ENCODE peak calls at places on chromosome 10, in six cellular contexts. One of them, this sample, is unnamed.

GRCh38 chr10:7908541-7909210 is 90.4 kb downstream of the TAF3 start:
- DNase-seq in cardiac muscle cell: no peak
- DNase-seq in A549: no peak
- DNase-seq in lung: no peak
- DNase-seq in left ventricle myocardium inferior: no peak
- DNase-seq in GM12864: no peak
- DNase-seq in this sample: no peak

GRCh38 chr10:74704629-74705360 is 121.6 kb upstream of the KAT6B start:
- DNase-seq in cardiac muscle cell: no peak
- DNase-seq in A549: no peak
- DNase-seq in lung: no peak
- DNase-seq in left ventricle myocardium inferior: no peak
- DNase-seq in GM12864: no peak
- DNase-seq in this sample: peak

GRCh38 chr10:71316081-71316785 is 2.8 kb upstream of the SLC29A3 start:
- DNase-seq in cardiac muscle cell: no peak
- DNase-seq in A549: no peak
- DNase-seq in lung: no peak
- DNase-seq in left ventricle myocardium inferior: no peak
- DNase-seq in GM12864: no peak
- DNase-seq in this sample: no peak

GRCh38 chr10:86107131-86107530 is 259.5 kb downstream of the GRID1 start:
- DNase-seq in cardiac muscle cell: no peak
- DNase-seq in A549: no peak
- DNase-seq in lung: no peak
- DNase-seq in left ventricle myocardium inferior: no peak
- DNase-seq in GM12864: no peak
- DNase-seq in this sample: no peak

GRCh38 chr10:72109619-72110215 is 21.4 kb upstream of the SPOCK2 start:
- DNase-seq in cardiac muscle cell: no peak
- DNase-seq in A549: no peak
- DNase-seq in lung: no peak
- DNase-seq in left ventricle myocardium inferior: no peak
- DNase-seq in GM12864: no peak
- DNase-seq in this sample: no peak

GRCh38 chr10:79159785-79160184 is 91.0 kb downstream of the ZMIZ1 start:
- DNase-seq in cardiac muscle cell: peak
- DNase-seq in A549: no peak
- DNase-seq in lung: no peak
- DNase-seq in left ventricle myocardium inferior: peak
- DNase-seq in GM12864: no peak
- DNase-seq in this sample: peak

GRCh38 chr10:22319559-22320558 is 1.0 kb upstream of the BMI1 start:
- DNase-seq in cardiac muscle cell: no peak
- DNase-seq in A549: no peak
- DNase-seq in lung: no peak
- DNase-seq in left ventricle myocardium inferior: no peak
- DNase-seq in GM12864: no peak
- DNase-seq in this sample: no peak

GRCh38 chr10:32972454-32972853 is 14.4 kb upstream of the ITGB1 start:
- DNase-seq in cardiac muscle cell: no peak
- DNase-seq in A549: peak
- DNase-seq in lung: no peak
- DNase-seq in left ventricle myocardium inferior: no peak
- DNase-seq in GM12864: no peak
- DNase-seq in this sample: no peak

GRCh38 chr10:53491774-53492173 is 719.2 kb upstream of the MBL2 start:
- DNase-seq in cardiac muscle cell: no peak
- DNase-seq in A549: no peak
- DNase-seq in lung: no peak
- DNase-seq in left ventricle myocardium inferior: no peak
- DNase-seq in GM12864: no peak
- DNase-seq in this sample: no peak

GRCh38 chr10:124417846-124418725 is 637 bp downstream of the OAT start:
- DNase-seq in cardiac muscle cell: peak
- DNase-seq in A549: peak
- DNase-seq in lung: peak
- DNase-seq in left ventricle myocardium inferior: peak
- DNase-seq in GM12864: no peak
- DNase-seq in this sample: peak

GRCh38 chr10:80204801-80205477 is 398 bp downstream of the ANXA11 start:
- DNase-seq in cardiac muscle cell: peak
- DNase-seq in A549: no peak
- DNase-seq in lung: no peak
- DNase-seq in left ventricle myocardium inferior: peak
- DNase-seq in GM12864: no peak
- DNase-seq in this sample: peak

GRCh38 chr10:100728928-100729876 is 16.2 kb upstream of the PAX2 start:
- DNase-seq in cardiac muscle cell: peak
- DNase-seq in A549: peak
- DNase-seq in lung: no peak
- DNase-seq in left ventricle myocardium inferior: no peak
- DNase-seq in GM12864: no peak
- DNase-seq in this sample: peak

GRCh38 chr10:75042292-75042974 is 69.0 kb upstream of the SAMD8 start:
- DNase-seq in cardiac muscle cell: peak
- DNase-seq in A549: no peak
- DNase-seq in lung: no peak
- DNase-seq in left ventricle myocardium inferior: no peak
- DNase-seq in GM12864: no peak
- DNase-seq in this sample: peak

GRCh38 chr10:91163269-91163708 is 57.2 kb upstream of the PCGF5 start:
- DNase-seq in cardiac muscle cell: peak
- DNase-seq in A549: peak
- DNase-seq in lung: peak
- DNase-seq in left ventricle myocardium inferior: peak
- DNase-seq in GM12864: no peak
- DNase-seq in this sample: peak

GRCh38 chr10:128543186-128543585 is 417.0 kb upstream of the MKI67 start:
- DNase-seq in cardiac muscle cell: no peak
- DNase-seq in A549: no peak
- DNase-seq in lung: no peak
- DNase-seq in left ventricle myocardium inferior: no peak
- DNase-seq in GM12864: no peak
- DNase-seq in this sample: no peak

GRCh38 chr10:86653379-86653778 is 968 bp upstream of the OPN4 start:
- DNase-seq in cardiac muscle cell: no peak
- DNase-seq in A549: no peak
- DNase-seq in lung: no peak
- DNase-seq in left ventricle myocardium inferior: no peak
- DNase-seq in GM12864: no peak
- DNase-seq in this sample: no peak

GRCh38 chr10:111875760-111876159 is 307.8 kb downstream of the GPAM start:
- DNase-seq in cardiac muscle cell: no peak
- DNase-seq in A549: no peak
- DNase-seq in lung: no peak
- DNase-seq in left ventricle myocardium inferior: no peak
- DNase-seq in GM12864: no peak
- DNase-seq in this sample: no peak

GRCh38 chr10:99785646-99786045 is 3.2 kb downstream of the ABCC2 start:
- DNase-seq in cardiac muscle cell: no peak
- DNase-seq in A549: no peak
- DNase-seq in lung: no peak
- DNase-seq in left ventricle myocardium inferior: no peak
- DNase-seq in GM12864: no peak
- DNase-seq in this sample: no peak

GRCh38 chr10:34922138-34922537 is 107.0 kb upstream of the PARD3 start:
- DNase-seq in cardiac muscle cell: no peak
- DNase-seq in A549: no peak
- DNase-seq in lung: no peak
- DNase-seq in left ventricle myocardium inferior: no peak
- DNase-seq in GM12864: no peak
- DNase-seq in this sample: peak

GRCh38 chr10:23530079-23530478 is 91.2 kb downstream of the OTUD1 start:
- DNase-seq in cardiac muscle cell: no peak
- DNase-seq in A549: no peak
- DNase-seq in lung: no peak
- DNase-seq in left ventricle myocardium inferior: no peak
- DNase-seq in GM12864: no peak
- DNase-seq in this sample: peak

GRCh38 chr10:49488056-49488455 is 50.9 kb downstream of the ERCC6 start:
- DNase-seq in cardiac muscle cell: no peak
- DNase-seq in A549: no peak
- DNase-seq in lung: no peak
- DNase-seq in left ventricle myocardium inferior: no peak
- DNase-seq in GM12864: no peak
- DNase-seq in this sample: no peak

GRCh38 chr10:60914676-60915075 is 29.3 kb downstream of the RHOBTB1 start:
- DNase-seq in cardiac muscle cell: no peak
- DNase-seq in A549: no peak
- DNase-seq in lung: no peak
- DNase-seq in left ventricle myocardium inferior: no peak
- DNase-seq in GM12864: no peak
- DNase-seq in this sample: peak

GRCh38 chr10:80205478-80206276 is at the start of gene ANXA11:
- DNase-seq in cardiac muscle cell: peak
- DNase-seq in A549: peak
- DNase-seq in lung: peak
- DNase-seq in left ventricle myocardium inferior: peak
- DNase-seq in GM12864: peak
- DNase-seq in this sample: peak

DNA sequence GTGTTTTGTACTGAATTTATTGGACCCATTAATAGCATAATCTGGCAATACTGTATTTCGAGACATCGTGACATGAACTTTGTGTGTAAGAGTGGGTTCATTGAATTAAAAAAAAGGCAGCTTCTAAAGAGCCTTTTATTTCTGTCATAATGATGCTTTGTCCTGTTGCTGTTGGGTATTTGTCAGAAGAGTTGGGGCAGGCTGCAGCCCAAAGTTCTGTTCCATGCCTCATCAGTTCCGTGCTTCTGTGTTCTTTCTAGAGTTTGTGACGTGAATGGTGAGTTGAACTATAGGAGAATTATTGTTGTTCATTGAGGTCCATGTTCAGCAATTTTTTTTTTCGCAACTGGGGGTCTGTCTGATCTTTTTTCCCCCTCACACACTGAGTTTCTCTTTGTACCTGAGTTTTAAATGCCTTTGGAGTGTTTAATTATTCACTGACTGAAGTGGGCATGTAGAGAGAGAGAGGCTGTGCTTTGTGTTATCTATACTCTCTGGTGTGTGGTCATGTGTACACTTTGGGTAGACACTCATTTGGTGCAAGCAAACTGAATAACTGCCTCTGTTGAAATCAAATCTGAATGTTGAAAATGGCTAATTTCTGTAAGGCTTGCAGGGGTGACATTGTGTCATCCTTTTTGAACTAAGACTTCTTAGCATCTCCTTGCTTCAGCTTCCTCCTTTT is 69.8 kb downstream of the ADD3 start:
- DNase-seq in cardiac muscle cell: no peak
- DNase-seq in A549: no peak
- DNase-seq in lung: no peak
- DNase-seq in left ventricle myocardium inferior: no peak
- DNase-seq in GM12864: no peak
- DNase-seq in this sample: no peak
- H3K4me3 ChIP-seq in cardiac muscle cell: no peak
- H3K4me3 ChIP-seq in A549: no peak
- H3K4me3 ChIP-seq in lung: no peak
- H3K4me3 ChIP-seq in left ventricle myocardium inferior: peak
- H3K4me3 ChIP-seq in GM12864: peak
- H3K4me3 ChIP-seq in this sample: peak

DNA sequence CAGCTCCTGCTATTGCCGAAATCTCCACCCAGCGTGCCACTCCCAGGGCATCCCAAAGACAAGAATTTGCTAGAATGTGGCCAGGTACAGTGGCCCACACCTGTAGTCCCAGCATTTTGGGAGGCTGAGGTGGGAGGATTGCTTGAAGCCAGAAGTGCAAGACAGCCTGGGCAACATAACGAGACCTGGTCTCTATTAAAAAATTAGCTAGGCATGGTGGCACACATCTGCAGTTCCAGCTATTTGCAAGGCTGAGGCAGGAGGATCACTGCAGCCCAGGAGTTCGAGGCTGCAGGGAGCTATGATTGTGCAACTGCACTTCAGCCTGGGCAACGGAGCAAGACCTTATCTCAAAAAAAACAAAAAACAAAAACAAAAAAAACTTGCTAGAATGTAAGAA is 73.3 kb upstream of the LYZL2 start:
- DNase-seq in cardiac muscle cell: no peak
- DNase-seq in A549: no peak
- DNase-seq in lung: no peak
- DNase-seq in left ventricle myocardium inferior: no peak
- DNase-seq in GM12864: no peak
- DNase-seq in this sample: no peak
- TF ChIP-seq CTCF in cardiac muscle cell: no peak
- TF ChIP-seq CTCF in A549: no peak
- TF ChIP-seq CTCF in lung: no peak
- TF ChIP-seq CTCF in left ventricle myocardium inferior: no peak
- TF ChIP-seq CTCF in GM12864: no peak
- TF ChIP-seq CTCF in this sample: no peak

GRCh38 chr10:4082851-4083250 is 297.8 kb upstream of the KLF6 start:
- DNase-seq in cardiac muscle cell: no peak
- DNase-seq in A549: no peak
- DNase-seq in lung: no peak
- DNase-seq in left ventricle myocardium inferior: no peak
- DNase-seq in GM12864: no peak
- DNase-seq in this sample: no peak
- H3K4me3 ChIP-seq in cardiac muscle cell: no peak
- H3K4me3 ChIP-seq in A549: no peak
- H3K4me3 ChIP-seq in lung: no peak
- H3K4me3 ChIP-seq in left ventricle myocardium inferior: no peak
- H3K4me3 ChIP-seq in GM12864: no peak
- H3K4me3 ChIP-seq in this sample: no peak

GRCh38 chr10:58394471-58394870 is 9.3 kb downstream of the TFAM start:
- DNase-seq in cardiac muscle cell: no peak
- DNase-seq in A549: no peak
- DNase-seq in lung: no peak
- DNase-seq in left ventricle myocardium inferior: no peak
- DNase-seq in GM12864: no peak
- DNase-seq in this sample: no peak

GRCh38 chr10:58389024-58389423 is 3.8 kb downstream of the TFAM start:
- DNase-seq in cardiac muscle cell: no peak
- DNase-seq in A549: no peak
- DNase-seq in lung: no peak
- DNase-seq in left ventricle myocardium inferior: no peak
- DNase-seq in GM12864: no peak
- DNase-seq in this sample: no peak

GRCh38 chr10:58396057-58396456 is 10.8 kb downstream of the TFAM start:
- DNase-seq in cardiac muscle cell: no peak
- DNase-seq in A549: no peak
- DNase-seq in lung: no peak
- DNase-seq in left ventricle myocardium inferior: no peak
- DNase-seq in GM12864: no peak
- DNase-seq in this sample: no peak

GRCh38 chr10:58397830-58398229 is 12.6 kb downstream of the TFAM start:
- DNase-seq in cardiac muscle cell: no peak
- DNase-seq in A549: no peak
- DNase-seq in lung: no peak
- DNase-seq in left ventricle myocardium inferior: no peak
- DNase-seq in GM12864: no peak
- DNase-seq in this sample: no peak

DNA sequence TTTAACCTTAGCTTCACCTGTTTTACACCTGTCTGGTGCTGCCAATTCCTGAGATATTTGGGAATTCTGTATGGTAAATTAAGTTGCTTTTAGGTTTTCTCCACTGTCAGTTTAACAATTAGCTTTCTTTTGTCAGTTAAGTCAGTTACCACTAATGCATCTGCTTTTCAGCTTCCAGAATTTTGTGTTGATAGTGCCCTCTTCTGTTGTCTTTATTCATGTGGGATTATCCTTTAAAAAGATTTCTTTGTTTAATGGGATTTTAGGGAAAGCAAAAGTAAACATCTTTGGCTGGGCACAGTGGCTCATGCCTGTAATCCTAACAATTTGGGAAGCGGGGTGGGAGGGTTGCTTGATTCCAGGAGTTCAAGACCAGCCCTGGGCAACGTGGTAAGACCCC is 8.1 kb downstream of the TFAM start:
- DNase-seq in cardiac muscle cell: no peak
- DNase-seq in A549: no peak
- DNase-seq in lung: no peak
- DNase-seq in left ventricle myocardium inferior: no peak
- DNase-seq in GM12864: no peak
- DNase-seq in this sample: no peak
- TF ChIP-seq CTCF in cardiac muscle cell: no peak
- TF ChIP-seq CTCF in A549: peak
- TF ChIP-seq CTCF in lung: no peak
- TF ChIP-seq CTCF in left ventricle myocardium inferior: no peak
- TF ChIP-seq CTCF in GM12864: no peak
- TF ChIP-seq CTCF in this sample: peak

This sample was measured in osteoblast.